ENCODE peak calls at places on chromosomes 4 and X, in nine cellular contexts. Q, J, P, D, A, L, S, N and R are unnamed samples.
A peak's percentile ranks its signal among the peaks of the same experiment; 100 is the strongest.

GRCh38 chrX:134075894-134076718 is 90.7 kb upstream of the GPC3 start:
- DNase-seq in L (no peak), J (no peak), N (no peak), Q (no peak), A (peak; percentile 18), S (no peak), D (no peak), P (no peak), R (no peak)

GRCh38 chr4:74133786-74134499 is 24.0 kb upstream of the MTHFD2L start:
- DNase-seq in P (peak; percentile 74), D (no peak), J (peak; percentile 82), N (peak; percentile 55), A (peak; percentile 68), S (peak; percentile 75), Q (no peak), L (peak; percentile 41), R (peak; percentile 81)

GRCh38 chr4:137960371-137961050 is 281.6 kb downstream of the SLC7A11 start:
- DNase-seq in Q (no peak), S (no peak), N (no peak), J (no peak), A (no peak), D (no peak), L (peak; percentile 79), P (no peak), R (no peak)

GRCh38 chr4:185219551-185220344 is 10.3 kb downstream of the SNX25 start:
- DNase-seq in P (peak; percentile 86), J (peak; percentile 57), N (no peak), D (no peak), L (no peak), A (no peak), Q (no peak), S (no peak), R (peak; percentile 68)

GRCh38 chrX:119410027-119410819 is 11.1 kb downstream of the SLC25A43 start:
- DNase-seq in L (peak; percentile 88), A (peak; percentile 82), Q (no peak), P (peak; percentile 42), J (no peak), D (no peak), S (no peak), N (no peak), R (no peak)

GRCh38 chr4:13455411-13455810 is 28.7 kb downstream of the RAB28 start:
- DNase-seq in J (no peak), P (no peak), L (no peak), S (no peak), N (no peak), D (no peak), A (no peak), Q (no peak), R (no peak)

GRCh38 chrX:42531431-42531830 is 246.5 kb downstream of the PPP1R2C start:
- DNase-seq in L (no peak), Q (no peak), J (no peak), P (no peak), N (no peak), D (no peak), S (no peak), A (no peak), R (no peak)

GRCh38 chr4:38989487-38989886 is 42.7 kb downstream of the TMEM156 start:
- DNase-seq in J (no peak), A (no peak), P (no peak), Q (no peak), N (no peak), D (no peak), S (no peak), L (no peak), R (no peak)

GRCh38 chr4:158644755-158645154 is 26.9 kb downstream of the C4orf46 start:
- DNase-seq in N (no peak), Q (no peak), D (no peak), A (no peak), L (no peak), J (no peak), S (no peak), P (no peak), R (no peak)

GRCh38 chr4:10006236-10006603 is 15.1 kb downstream of the SLC2A9 start:
- DNase-seq in N (no peak), D (no peak), J (peak; percentile 84), A (no peak), P (peak; percentile 27), S (no peak), Q (no peak), L (peak; percentile 46), R (no peak)

GRCh38 chrX:25968920-25969319 is 169.2 kb upstream of the MAGEB18 start:
- DNase-seq in J (no peak), A (no peak), N (no peak), S (peak; percentile 34), D (no peak), L (no peak), Q (no peak), P (no peak), R (no peak)

GRCh38 chr4:13162886-13163285 is 321.3 kb downstream of the RAB28 start:
- DNase-seq in S (peak; percentile 1), L (no peak), P (peak; percentile 13), A (no peak), N (no peak), Q (no peak), J (no peak), D (no peak), R (peak; percentile 74)

GRCh38 chr4:95956094-95956493 is 116.2 kb downstream of the PDHA2 start:
- DNase-seq in J (no peak), S (no peak), L (no peak), Q (no peak), D (no peak), P (no peak), N (no peak), A (no peak), R (no peak)

GRCh38 chr4:25536577-25537325 is 118.9 kb upstream of the SLC34A2 start:
- DNase-seq in J (no peak), A (no peak), D (no peak), Q (no peak), N (no peak), P (no peak), S (no peak), L (no peak), R (no peak)

GRCh38 chr4:123649644-123650356 is 253.2 kb downstream of the SPRY1 start:
- DNase-seq in D (no peak), Q (no peak), A (no peak), N (no peak), S (no peak), P (peak; percentile 34), L (no peak), J (no peak), R (peak; percentile 28)

GRCh38 chrX:19912-20571 is 261.1 kb upstream of the PLCXD1 start:
- DNase-seq in P (no peak), J (no peak), N (no peak), Q (no peak), S (no peak), D (no peak), L (peak; percentile 1), A (peak; percentile 48), R (no peak)

GRCh38 chr4:54783402-54784110 is 125.8 kb downstream of the KIT start:
- DNase-seq in Q (no peak), J (no peak), P (no peak), D (no peak), N (no peak), L (no peak), A (no peak), S (no peak), R (no peak)

GRCh38 chr4:137531951-137532868 is at the start of gene PCDH18:
- DNase-seq in J (peak; percentile 93), A (peak; percentile 71), L (peak; percentile 18), S (peak; percentile 71), N (peak; percentile 69), P (peak; percentile 97), D (no peak), Q (no peak), R (peak; percentile 89)

GRCh38 chr4:69668680-69669079 is 15.6 kb upstream of the UGT2A1 start:
- DNase-seq in Q (no peak), J (no peak), P (no peak), A (no peak), L (no peak), N (no peak), D (no peak), S (no peak), R (no peak)

GRCh38 chrX:103562801-103563200 is 22.5 kb upstream of the TCEAL4 start:
- DNase-seq in J (no peak), D (no peak), A (no peak), N (no peak), P (no peak), S (no peak), Q (no peak), L (peak; percentile 12), R (no peak)

GRCh38 chrX:153901753-153902140 is 2.7 kb upstream of the AVPR2 start:
- DNase-seq in D (no peak), L (no peak), J (no peak), Q (no peak), N (no peak), S (no peak), A (no peak), P (no peak), R (no peak)

GRCh38 chr4:33133723-33134122 is 2413.6 kb downstream of the PCDH7 start:
- DNase-seq in J (no peak), N (no peak), P (no peak), S (no peak), D (no peak), Q (no peak), A (no peak), L (no peak), R (no peak)

GRCh38 chr4:167143018-167143417 is 91.3 kb downstream of the SPOCK3 start:
- DNase-seq in D (no peak), P (no peak), S (no peak), J (no peak), A (no peak), L (no peak), N (no peak), Q (no peak), R (no peak)

GRCh38 chrX:115940888-115941332 is 229.6 kb upstream of the AGTR2 start:
- DNase-seq in L (no peak), J (peak; percentile 90), S (peak; percentile 27), A (no peak), Q (no peak), N (peak; percentile 86), D (no peak), P (peak; percentile 85), R (peak; percentile 65)

GRCh38 chrX:124217289-124218251 is 114.9 kb upstream of the TEX13D start:
- DNase-seq in J (peak; percentile 76), L (no peak), S (no peak), P (no peak), D (no peak), N (no peak), A (no peak), Q (no peak), R (peak; percentile 52)

GRCh38 chr4:142354794-142355416 is 491.2 kb downstream of the INPP4B start:
- DNase-seq in L (no peak), P (no peak), A (no peak), J (no peak), S (peak; percentile 42), D (no peak), N (no peak), Q (no peak), R (no peak)